ENCODE peak calls at places on chromosomes 3 and 15, in ten cellular contexts. V is Calu3; J is AG10803; W is AG09319; K is progenitor cell of endocrine pancreas; D is HepG2; Z is stomach; E is CD4-positive, alpha-beta T cell; R is choroid plexus epithelial cell; L is endothelial cell. Y is an unnamed sample.

GRCh38 chr15:31272558-31273257 is 53.9 kb upstream of the KLF13 start:
- DNase-seq in V (peak; percentile 8), J (no peak), W (no peak), K (no peak), D (no peak), Z (peak; percentile 65), E (no peak), R (no peak), L (no peak), Y (peak; percentile 14)

GRCh38 chr3:11185564-11186317 is 31.4 kb downstream of the HRH1 start:
- DNase-seq in V (peak; percentile 72), J (peak; percentile 99), W (peak; percentile 96), K (no peak), D (no peak), Z (peak; percentile 75), E (no peak), R (peak; percentile 88), L (no peak), Y (peak; percentile 55)

GRCh38 chr3:108966773-108967172 is 13.1 kb upstream of the GUCA1C start:
- DNase-seq in V (no peak), J (no peak), W (no peak), K (no peak), D (no peak), Z (no peak), E (no peak), R (no peak), L (no peak), Y (no peak)

GRCh38 chr15:93477188-93477587 is 388.2 kb upstream of the RGMA start:
- DNase-seq in V (no peak), J (no peak), W (no peak), K (no peak), D (no peak), Z (no peak), E (no peak), R (no peak), L (no peak), Y (no peak)

GRCh38 chr3:21705769-21706168 is 45.2 kb downstream of the ZNF385D start:
- DNase-seq in V (peak; percentile 73), J (peak; percentile 86), W (no peak), K (no peak), D (no peak), Z (peak; percentile 42), E (no peak), R (peak; percentile 10), L (no peak), Y (no peak)

GRCh38 chr3:103056953-103057450 is 622.2 kb downstream of the ZPLD1 start:
- DNase-seq in V (peak; percentile 35), J (peak; percentile 30), W (no peak), K (no peak), D (no peak), Z (no peak), E (no peak), R (no peak), L (peak; percentile 21), Y (no peak)

GRCh38 chr3:78969483-78969882 is 798.3 kb downstream of the ROBO1 start:
- DNase-seq in V (no peak), J (peak; percentile 69), W (no peak), K (no peak), D (no peak), Z (no peak), E (no peak), R (peak; percentile 62), L (no peak), Y (no peak)

GRCh38 chr3:79414821-79415220 is 353.0 kb downstream of the ROBO1 start:
- DNase-seq in V (no peak), J (peak; percentile 56), W (peak; percentile 28), K (no peak), D (no peak), Z (no peak), E (no peak), R (peak; percentile 85), L (no peak), Y (no peak)

GRCh38 chr3:197736010-197736490 is 654 bp downstream of the RUBCN start:
- DNase-seq in V (peak; percentile 20), J (peak; percentile 22), W (no peak), K (no peak), D (no peak), Z (peak; percentile 35), E (no peak), R (peak; percentile 10), L (peak; percentile 13), Y (no peak)

GRCh38 chr15:27665002-27665401 is 434.1 kb downstream of the OCA2 start:
- DNase-seq in V (no peak), J (no peak), W (no peak), K (no peak), D (no peak), Z (no peak), E (no peak), R (no peak), L (no peak), Y (no peak)

GRCh38 chr3:119235151-119235550 is 5.5 kb downstream of the B4GALT4 start:
- DNase-seq in V (no peak), J (peak; percentile 79), W (no peak), K (no peak), D (no peak), Z (no peak), E (no peak), R (peak; percentile 71), L (no peak), Y (no peak)

GRCh38 chr15:87420017-87420416 is 836.5 kb downstream of the NTRK3 start:
- DNase-seq in V (no peak), J (no peak), W (no peak), K (no peak), D (no peak), Z (no peak), E (no peak), R (no peak), L (no peak), Y (no peak)

GRCh38 chr3:138326866-138327595 is 2.6 kb downstream of the NME9 start:
- DNase-seq in V (no peak), J (no peak), W (no peak), K (no peak), D (no peak), Z (no peak), E (no peak), R (no peak), L (no peak), Y (no peak)

GRCh38 chr15:67050062-67050461 is 15.3 kb upstream of the SMAD3 start:
- DNase-seq in V (no peak), J (peak; percentile 67), W (no peak), K (no peak), D (no peak), Z (no peak), E (no peak), R (peak; percentile 64), L (no peak), Y (no peak)

DNA sequence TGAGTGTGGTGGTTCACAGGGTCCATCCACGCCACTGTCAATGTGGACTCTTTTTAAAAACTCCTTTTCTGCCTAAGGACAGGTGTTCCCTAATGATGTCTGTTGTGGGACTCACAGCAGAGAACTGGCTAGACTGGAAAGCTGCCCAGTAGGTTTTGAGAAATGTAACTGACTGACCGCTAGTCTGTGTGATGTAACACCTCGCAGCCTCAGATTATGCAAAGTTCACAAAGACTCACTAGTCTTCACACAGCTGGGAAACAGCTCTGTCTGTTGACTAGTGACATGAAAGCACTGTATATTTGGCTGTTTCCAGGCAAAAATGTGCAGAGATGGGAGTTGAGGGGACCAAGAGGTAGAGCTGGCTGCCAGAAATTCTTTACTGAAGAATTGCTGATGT is 10.4 kb downstream of the PDZRN3 start:
- DNase-seq in V (no peak), J (peak; percentile 99), W (no peak), K (no peak), D (no peak), Z (no peak), E (no peak), R (peak; percentile 97), L (no peak), Y (no peak)
- TF ChIP-seq CTCF in V (no peak), J (peak; percentile 32), W (no peak), K (no peak), D (no peak), Z (no peak), E (no peak), R (peak; percentile 30), L (no peak), Y (no peak)

GRCh38 chr3:126101521-126101982 is 17.6 kb upstream of the SLC41A3 start:
- DNase-seq in V (no peak), J (no peak), W (no peak), K (no peak), D (no peak), Z (no peak), E (no peak), R (no peak), L (no peak), Y (no peak)
- TF ChIP-seq CTCF in V (no peak), J (no peak), W (no peak), K (no peak), D (no peak), Z (no peak), E (no peak), R (no peak), L (no peak), Y (no peak)

GRCh38 chr15:47371939-47372338 is 345.4 kb upstream of the SEMA6D start:
- DNase-seq in V (no peak), J (no peak), W (no peak), K (no peak), D (no peak), Z (no peak), E (no peak), R (no peak), L (no peak), Y (no peak)

GRCh38 chr15:47376190-47376589 is 341.1 kb upstream of the SEMA6D start:
- DNase-seq in V (no peak), J (no peak), W (no peak), K (no peak), D (no peak), Z (no peak), E (no peak), R (no peak), L (no peak), Y (no peak)

GRCh38 chr15:47378527-47378926 is 338.8 kb upstream of the SEMA6D start:
- DNase-seq in V (no peak), J (no peak), W (no peak), K (no peak), D (no peak), Z (no peak), E (no peak), R (no peak), L (no peak), Y (no peak)

GRCh38 chr15:47377465-47377864 is 339.8 kb upstream of the SEMA6D start:
- DNase-seq in V (no peak), J (no peak), W (no peak), K (no peak), D (no peak), Z (no peak), E (no peak), R (no peak), L (no peak), Y (no peak)

DNA sequence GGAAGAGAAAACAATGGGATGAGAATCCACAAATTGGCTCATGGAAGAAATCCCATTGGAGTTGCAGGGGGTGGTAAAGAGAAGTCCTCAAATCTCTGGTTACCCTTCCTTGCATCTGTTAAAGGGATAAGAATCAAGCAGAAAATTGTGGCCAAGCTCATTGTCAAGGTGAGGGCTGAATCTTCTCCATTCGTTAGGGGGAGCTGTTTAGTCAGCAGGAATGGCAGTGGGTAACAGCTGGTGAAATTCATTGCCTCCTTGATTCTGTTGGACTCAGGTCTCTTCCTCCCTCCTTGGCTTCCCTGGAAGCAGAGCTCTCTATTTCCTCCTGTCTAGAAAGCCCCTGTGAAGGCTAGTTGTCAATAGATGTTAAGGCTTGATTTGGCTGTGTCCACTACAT is 343.1 kb upstream of the SEMA6D start:
- DNase-seq in V (no peak), J (peak; percentile 5), W (no peak), K (no peak), D (no peak), Z (no peak), E (no peak), R (peak; percentile 59), L (peak; percentile 5), Y (no peak)
- TF ChIP-seq CTCF in V (no peak), J (peak; percentile 43), W (peak; percentile 31), K (peak; percentile 31), D (peak; percentile 25), Z (no peak), E (no peak), R (peak; percentile 76), L (no peak), Y (no peak)

GRCh38 chr3:23800731-23801130 is 5.0 kb upstream of the UBE2E1 start:
- DNase-seq in V (no peak), J (peak; percentile 47), W (no peak), K (no peak), D (no peak), Z (no peak), E (no peak), R (peak; percentile 56), L (no peak), Y (no peak)
- TF ChIP-seq CTCF in V (no peak), J (peak; percentile 41), W (peak; percentile 25), K (no peak), D (no peak), Z (no peak), E (no peak), R (peak; percentile 33), L (no peak), Y (no peak)

Y was measured in omental fat pad.